ENCODE peak calls at places on chromosomes 4 and X, in six cellular contexts. B, L, F, V, Z and C are unnamed samples.

GRCh38 chrX:154452823-154453222 is 5.3 kb upstream of the PLXNA3 start:
- DNase-seq in B (no peak), L (no peak), F (no peak), V (no peak), Z (no peak), C (no peak)

GRCh38 chrX:119236599-119237525 is 777 bp downstream of the PGRMC1 start:
- DNase-seq in B (peak; percentile 49), L (peak; percentile 20), F (peak; percentile 46), V (peak; percentile 68), Z (no peak), C (no peak)

GRCh38 chr4:15870079-15870478 is 68.5 kb downstream of the FGFBP1 start:
- DNase-seq in B (no peak), L (no peak), F (no peak), V (no peak), Z (no peak), C (no peak)

GRCh38 chr4:22502895-22503814 is 12.7 kb downstream of the ADGRA3 start:
- DNase-seq in B (peak; percentile 57), L (no peak), F (no peak), V (peak; percentile 34), Z (no peak), C (no peak)

GRCh38 chr4:10179957-10180602 is 63.5 kb upstream of the WDR1 start:
- DNase-seq in B (no peak), L (no peak), F (peak; percentile 24), V (peak; percentile 88), Z (no peak), C (no peak)

GRCh38 chr4:145716200-145716599 is 36.3 kb downstream of the C4orf51 start:
- DNase-seq in B (no peak), L (no peak), F (no peak), V (peak; percentile 48), Z (no peak), C (no peak)

GRCh38 chrX:107117993-107118321 is 665 bp downstream of the RBM41 start:
- DNase-seq in B (no peak), L (no peak), F (no peak), V (peak; percentile 7), Z (no peak), C (no peak)

GRCh38 chrX:40468033-40468979 is 112.5 kb upstream of the ATP6AP2 start:
- DNase-seq in B (peak; percentile 69), L (peak; percentile 34), F (peak; percentile 16), V (peak; percentile 47), Z (peak; percentile 39), C (peak; percentile 59)

GRCh38 chr4:123524958-123525628 is 128.5 kb downstream of the SPRY1 start:
- DNase-seq in B (no peak), L (no peak), F (no peak), V (no peak), Z (no peak), C (no peak)

GRCh38 chr4:61648264-61648663 is 448.1 kb downstream of the ADGRL3 start:
- DNase-seq in B (no peak), L (no peak), F (no peak), V (no peak), Z (no peak), C (no peak)

GRCh38 chrX:134753185-134754008 is 95.1 kb upstream of the PLAC1 start:
- DNase-seq in B (peak; percentile 19), L (no peak), F (peak; percentile 16), V (peak; percentile 74), Z (no peak), C (no peak)

GRCh38 chr4:176261481-176261880 is 7.5 kb downstream of the ASB5 start:
- DNase-seq in B (no peak), L (no peak), F (no peak), V (no peak), Z (no peak), C (no peak)

GRCh38 chr4:125266901-125267601 is 47.7 kb upstream of the FAT4 start:
- DNase-seq in B (peak; percentile 96), L (no peak), F (peak; percentile 64), V (peak; percentile 74), Z (no peak), C (no peak)

GRCh38 chrX:6226053-6226645 is 2.5 kb downstream of the NLGN4X start:
- DNase-seq in B (peak; percentile 15), L (peak; percentile 58), F (no peak), V (no peak), Z (no peak), C (peak; percentile 17)

GRCh38 chrX:68835468-68835867 is 6.6 kb downstream of the EFNB1 start:
- DNase-seq in B (no peak), L (no peak), F (no peak), V (no peak), Z (no peak), C (no peak)

GRCh38 chr4:1204828-1205591 is 32.6 kb upstream of the SPON2 start:
- DNase-seq in B (no peak), L (no peak), F (no peak), V (no peak), Z (peak; percentile 19), C (no peak)

GRCh38 chr4:93814141-93814540 is 14.4 kb upstream of the ATOH1 start:
- DNase-seq in B (no peak), L (no peak), F (no peak), V (no peak), Z (no peak), C (no peak)

GRCh38 chrX:138886769-138887168 is 175.3 kb upstream of the FGF13 start:
- DNase-seq in B (peak; percentile 73), L (peak; percentile 22), F (no peak), V (peak; percentile 14), Z (no peak), C (no peak)

GRCh38 chr4:115325836-115326235 is 212.4 kb upstream of the NDST4 start:
- DNase-seq in B (no peak), L (no peak), F (no peak), V (no peak), Z (no peak), C (no peak)

GRCh38 chrX:152024710-152025109 is 50.2 kb upstream of the GABRE start:
- DNase-seq in B (no peak), L (no peak), F (no peak), V (no peak), Z (no peak), C (no peak)

GRCh38 chr4:158796370-158797140 is 27.7 kb downstream of the FNIP2 start:
- DNase-seq in B (peak; percentile 58), L (no peak), F (peak; percentile 65), V (peak; percentile 42), Z (no peak), C (no peak)

GRCh38 chrX:4547218-4547836 is 833.9 kb upstream of the PRKX start:
- DNase-seq in B (peak; percentile 23), L (peak; percentile 12), F (peak; percentile 11), V (peak; percentile 26), Z (no peak), C (peak; percentile 36)

GRCh38 chr4:11691236-11691635 is 262.5 kb upstream of the HS3ST1 start:
- DNase-seq in B (no peak), L (no peak), F (no peak), V (no peak), Z (no peak), C (no peak)

GRCh38 chr4:87521757-87522374 is 7.3 kb downstream of the SPARCL1 start:
- DNase-seq in B (peak; percentile 90), L (peak; percentile 63), F (no peak), V (peak; percentile 66), Z (no peak), C (no peak)

GRCh38 chr4:110508827-110509446 is 33.0 kb downstream of the ENPEP start:
- DNase-seq in B (peak; percentile 8), L (no peak), F (no peak), V (peak; percentile 68), Z (no peak), C (peak; percentile 42)

GRCh38 chr4:100169796-100170485 is 20.3 kb downstream of the DDIT4L start:
- DNase-seq in B (no peak), L (no peak), F (peak; percentile 8), V (no peak), Z (no peak), C (no peak)

GRCh38 chr4:8038702-8039251 is 99.1 kb upstream of the AFAP1 start:
- DNase-seq in B (no peak), L (peak; percentile 95), F (no peak), V (no peak), Z (no peak), C (no peak)

GRCh38 chr4:76718806-76719205 is 179.1 kb downstream of the SOWAHB start:
- DNase-seq in B (no peak), L (no peak), F (no peak), V (no peak), Z (no peak), C (no peak)

GRCh38 chr4:78688385-78688784 is 87.8 kb upstream of the BMP2K start:
- DNase-seq in B (peak; percentile 9), L (no peak), F (no peak), V (no peak), Z (no peak), C (no peak)

GRCh38 chrX:139738581-139738980 is 30.6 kb upstream of the MCF2 start:
- DNase-seq in B (peak; percentile 72), L (no peak), F (no peak), V (peak; percentile 4), Z (no peak), C (no peak)